ENCODE peak calls at places on chromosomes 13 and 19, in six cellular contexts. L is mesendoderm, N is GM23338, R is H9, E is fibroblast of lung, T is hepatocyte. U is an unnamed sample.
A peak's percentile ranks its signal among the peaks of the same experiment; 100 is the strongest.

GRCh38 chr19:10864538-10864899 is 6.8 kb upstream of the CARM1 start:
- DNase-seq in L (peak; percentile 79), N (peak; percentile 93), R (peak; percentile 87), E (peak; percentile 57), T (peak; percentile 89), U (peak; percentile 96)

GRCh38 chr13:48739346-48740037 is 85.8 kb downstream of the CYSLTR2 start:
- DNase-seq in L (no peak), N (no peak), R (no peak), E (peak; percentile 57), T (no peak), U (no peak)

GRCh38 chr19:17504456-17504855 is 7.0 kb upstream of the PGLS start:
- DNase-seq in L (no peak), N (no peak), R (no peak), E (no peak), T (no peak), U (peak; percentile 60)

GRCh38 chr13:41621716-41622508 is 164.6 kb downstream of the RGCC start:
- DNase-seq in L (peak; percentile 37), N (no peak), R (no peak), E (peak; percentile 65), T (no peak), U (no peak)

GRCh38 chr19:11268783-11269267 is 6.5 kb upstream of the DOCK6 start:
- DNase-seq in L (no peak), N (no peak), R (no peak), E (peak; percentile 81), T (no peak), U (peak; percentile 88)

GRCh38 chr13:24861617-24862362 is 97.8 kb downstream of the RNF17 start:
- DNase-seq in L (peak; percentile 33), N (no peak), R (no peak), E (no peak), T (no peak), U (no peak)

GRCh38 chr13:36188446-36188845 is 25.9 kb downstream of the SOHLH2 start:
- DNase-seq in L (no peak), N (no peak), R (no peak), E (no peak), T (no peak), U (no peak)

GRCh38 chr13:26541678-26542553 is 15.6 kb upstream of the WASF3 start:
- DNase-seq in L (no peak), N (peak; percentile 17), R (no peak), E (no peak), T (no peak), U (no peak)

GRCh38 chr13:101700598-101700997 is 248.1 kb downstream of the ITGBL1 start:
- DNase-seq in L (no peak), N (no peak), R (no peak), E (peak; percentile 25), T (no peak), U (no peak)

GRCh38 chr19:4388171-4389063 is 11.9 kb downstream of the SH3GL1 start:
- DNase-seq in L (no peak), N (no peak), R (no peak), E (no peak), T (peak; percentile 49), U (peak; percentile 79)

GRCh38 chr13:98141938-98142426 is 912 bp upstream of the FARP1 start:
- DNase-seq in L (peak; percentile 70), N (peak; percentile 66), R (peak; percentile 60), E (no peak), T (peak; percentile 50), U (no peak)

GRCh38 chr19:3137139-3137538 is 1.3 kb downstream of the GNA15 start:
- DNase-seq in L (no peak), N (no peak), R (no peak), E (no peak), T (no peak), U (peak; percentile 73)

GRCh38 chr13:28494861-28495585 is at the start of gene FLT1:
- DNase-seq in L (peak; percentile 91), N (peak; percentile 93), R (peak; percentile 82), E (peak; percentile 32), T (peak; percentile 60), U (peak; percentile 86)

GRCh38 chr19:39843919-39844793 is 2.0 kb downstream of the FBL start:
- DNase-seq in L (peak; percentile 45), N (peak; percentile 68), R (no peak), E (peak; percentile 32), T (peak; percentile 65), U (no peak)

GRCh38 chr13:47463002-47463401 is 538.1 kb downstream of the SUCLA2 start:
- DNase-seq in L (no peak), N (no peak), R (no peak), E (no peak), T (no peak), U (no peak)

GRCh38 chr19:51055866-51056265 is 9.0 kb downstream of the KLK13 start:
- DNase-seq in L (no peak), N (no peak), R (no peak), E (no peak), T (no peak), U (peak; percentile 43)
- H3K27me3 ChIP-seq in L (no peaks in the 10 kb centered on the region), N (no peaks in the 10 kb centered on the region), R (no peaks in the 10 kb centered on the region), E (no peaks in the 10 kb centered on the region), T (no peaks in the 10 kb centered on the region), U (peaks cover 9% of the 10 kb centered on the region)

GRCh38 chr19:19421326-19421725 is 15.9 kb downstream of the GATAD2A start:
- DNase-seq in L (no peak), N (no peak), R (no peak), E (no peak), T (no peak), U (no peak)
- H3K79me2 ChIP-seq in L (peaks cover 93% of the 10 kb centered on the region), N (peaks cover 100% of the 10 kb centered on the region), R (peaks cover 85% of the 10 kb centered on the region), E (peaks cover 93% of the 10 kb centered on the region), T (peaks cover 98% of the 10 kb centered on the region), U (peaks cover 98% of the 10 kb centered on the region)

GRCh38 chr13:109687559-109688448 is 98.6 kb downstream of the IRS2 start:
- DNase-seq in L (no peak), N (no peak), R (no peak), E (no peak), T (peak; percentile 22), U (no peak)
- H3K27me3 ChIP-seq in L (no peaks in the 10 kb centered on the region), N (no peaks in the 10 kb centered on the region), R (no peaks in the 10 kb centered on the region), E (no peaks in the 10 kb centered on the region), T (no peaks in the 10 kb centered on the region), U (peaks cover 12% of the 10 kb centered on the region)

GRCh38 chr13:85719749-85720148 is 79.5 kb downstream of the SLITRK6 start:
- DNase-seq in L (no peak), N (no peak), R (no peak), E (no peak), T (no peak), U (peak; percentile 5)
- H3K79me2 ChIP-seq in L (no peaks in the 10 kb centered on the region), N (no peaks in the 10 kb centered on the region), R (no peaks in the 10 kb centered on the region), E (no peaks in the 10 kb centered on the region), T (no peaks in the 10 kb centered on the region), U (no peaks in the 10 kb centered on the region)

GRCh38 chr13:113761136-113761535 is 2.1 kb downstream of the TMEM255B start:
- DNase-seq in L (no peak), N (no peak), R (no peak), E (no peak), T (no peak), U (peak; percentile 68)

GRCh38 chr13:113763961-113764792 is 5.2 kb downstream of the TMEM255B start:
- DNase-seq in L (no peak), N (no peak), R (no peak), E (no peak), T (no peak), U (peak; percentile 69)

GRCh38 chr13:113762538-113762937 is 3.5 kb downstream of the TMEM255B start:
- DNase-seq in L (peak; percentile 11), N (no peak), R (no peak), E (no peak), T (no peak), U (peak; percentile 48)

GRCh38 chr13:113763254-113763653 is 4.2 kb downstream of the TMEM255B start:
- DNase-seq in L (no peak), N (no peak), R (no peak), E (no peak), T (no peak), U (peak; percentile 39)

GRCh38 chr13:113762075-113762474 is 3.0 kb downstream of the TMEM255B start:
- DNase-seq in L (no peak), N (no peak), R (no peak), E (no peak), T (no peak), U (no peak)
- H3K27me3 ChIP-seq in L (peaks cover 14% of the 10 kb centered on the region), N (peaks cover 41% of the 10 kb centered on the region), R (peaks cover 9% of the 10 kb centered on the region), E (peaks cover 3% of the 10 kb centered on the region), T (peaks cover 39% of the 10 kb centered on the region), U (peaks cover 33% of the 10 kb centered on the region)

GRCh38 chr13:52450012-52450792 is at the start of gene VPS36:
- DNase-seq in L (peak; percentile 95), N (peak; percentile 97), R (peak; percentile 94), E (peak; percentile 87), T (peak; percentile 99), U (peak; percentile 98)
- H3K79me2 ChIP-seq in L (peaks cover 17% of the 10 kb centered on the region), N (peaks cover 39% of the 10 kb centered on the region), R (peaks cover 12% of the 10 kb centered on the region), E (peaks cover 36% of the 10 kb centered on the region), T (peaks cover 44% of the 10 kb centered on the region), U (peaks cover 44% of the 10 kb centered on the region)

DNA sequence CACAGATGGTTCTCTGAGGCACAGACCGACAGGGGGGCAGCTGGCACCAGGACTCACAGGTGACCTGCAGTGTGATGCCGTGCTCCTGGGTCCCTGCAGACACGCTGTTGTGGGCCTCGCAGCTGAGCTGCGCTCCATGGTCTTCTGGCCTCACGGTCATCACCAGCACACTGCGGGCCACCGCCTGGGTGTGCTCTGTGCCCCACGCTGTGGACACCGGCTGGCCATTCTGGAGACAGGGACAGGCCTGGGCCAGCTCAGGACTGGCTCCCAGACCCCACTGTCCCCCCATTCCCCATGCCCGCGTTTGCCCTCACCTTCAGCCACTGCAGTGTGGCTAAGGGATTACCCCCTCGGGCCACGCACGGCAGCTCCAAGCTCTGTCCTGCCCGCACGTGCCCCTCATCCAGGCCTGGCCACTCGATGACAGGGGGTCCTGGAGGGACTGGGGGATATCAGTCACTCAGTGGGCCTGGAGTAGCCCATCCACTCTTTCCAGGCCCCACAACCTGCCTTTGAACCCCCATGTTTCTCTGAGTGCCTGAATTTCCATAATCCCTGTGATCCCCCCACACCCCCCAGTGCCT is 3.3 kb downstream of the NPHS1 start:
- DNase-seq in L (no peak), N (no peak), R (no peak), E (no peak), T (peak; percentile 3), U (no peak)
- H3K27me3 ChIP-seq in L (peaks cover 13% of the 10 kb centered on the region), N (peaks cover 17% of the 10 kb centered on the region), R (peaks cover 18% of the 10 kb centered on the region), E (peaks cover 31% of the 10 kb centered on the region), T (peaks cover 51% of the 10 kb centered on the region), U (peaks cover 40% of the 10 kb centered on the region)

DNA sequence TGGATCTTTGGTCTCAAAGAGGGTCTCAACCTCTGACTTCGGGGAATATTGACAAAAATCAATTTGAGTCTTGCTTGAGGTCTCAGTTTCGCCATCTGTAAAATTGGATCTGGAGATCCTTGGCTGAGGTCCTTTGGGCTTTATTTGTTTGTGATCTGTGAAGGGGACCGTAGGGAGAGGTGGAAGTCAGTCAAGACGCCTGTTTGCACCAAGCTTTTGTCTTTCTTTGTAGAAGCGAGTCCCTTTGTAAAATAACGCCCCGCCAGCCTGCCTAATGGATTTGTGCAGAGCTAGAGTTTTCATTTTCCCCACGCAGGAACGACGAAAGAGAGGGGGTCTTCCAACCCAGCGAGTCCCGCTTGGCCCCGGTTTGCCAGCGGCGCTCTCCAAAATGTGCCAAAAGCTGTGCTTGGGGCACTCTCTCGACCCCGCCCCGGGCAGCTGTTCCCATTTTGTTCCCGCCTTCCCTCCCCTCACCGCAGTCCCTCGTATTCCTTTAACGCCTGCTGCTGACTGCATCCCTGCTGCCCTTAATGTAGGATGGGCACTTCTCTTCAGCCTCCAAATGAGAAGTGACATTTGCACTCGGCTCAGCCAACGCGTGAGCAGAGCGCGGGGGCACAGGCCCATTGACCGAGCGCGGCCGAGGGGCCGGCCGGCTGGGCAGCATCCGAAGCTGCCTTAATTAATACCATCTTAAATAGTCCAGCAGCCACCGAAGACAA is 13.0 kb downstream of the ZIC5 start:
- DNase-seq in L (peak; percentile 75), N (peak; percentile 85), R (peak; percentile 69), E (no peak), T (no peak), U (no peak)
- H3K79me2 ChIP-seq in L (no peaks in the 10 kb centered on the region), N (no peaks in the 10 kb centered on the region), R (no peaks in the 10 kb centered on the region), E (no peaks in the 10 kb centered on the region), T (no peaks in the 10 kb centered on the region), U (no peaks in the 10 kb centered on the region)

U was measured in osteoblast.